ENCODE peak calls at places on chromosomes 11 and 22, in six cellular contexts. One of them, this sample, is unnamed.

GRCh38 chr11:76576166-76576565 is 94.4 kb downstream of the LRRC32 start:
- DNase-seq in choroid plexus epithelial cell: no peak
- DNase-seq in NCI-H1105 treated with DMSO at 0.1 percent for 48 hours: no peak
- DNase-seq in activated effector memory CD4-positive, alpha-beta T cell treated with anti-CD3 and anti-CD28 coated beads, Interleukin-2, amount 50 U/mL, for 16 hours: no peak
- DNase-seq in uterus: no peak
- DNase-seq in T1000: no peak
- DNase-seq in this sample: no peak

GRCh38 chr22:19959587-19960490 is 18.2 kb upstream of the TXNRD2 start:
- DNase-seq in choroid plexus epithelial cell: no peak
- DNase-seq in NCI-H1105 treated with DMSO at 0.1 percent for 48 hours: no peak
- DNase-seq in activated effector memory CD4-positive, alpha-beta T cell treated with anti-CD3 and anti-CD28 coated beads, Interleukin-2, amount 50 U/mL, for 16 hours: no peak
- DNase-seq in uterus: no peak
- DNase-seq in T1000: no peak
- DNase-seq in this sample: no peak

GRCh38 chr11:45078236-45079074 is 68.0 kb upstream of the PRDM11 start:
- DNase-seq in choroid plexus epithelial cell: no peak
- DNase-seq in NCI-H1105 treated with DMSO at 0.1 percent for 48 hours: no peak
- DNase-seq in activated effector memory CD4-positive, alpha-beta T cell treated with anti-CD3 and anti-CD28 coated beads, Interleukin-2, amount 50 U/mL, for 16 hours: no peak
- DNase-seq in uterus: peak
- DNase-seq in T1000: no peak
- DNase-seq in this sample: no peak

GRCh38 chr11:134664863-134665535 is 253.0 kb upstream of the B3GAT1 start:
- DNase-seq in choroid plexus epithelial cell: no peak
- DNase-seq in NCI-H1105 treated with DMSO at 0.1 percent for 48 hours: no peak
- DNase-seq in activated effector memory CD4-positive, alpha-beta T cell treated with anti-CD3 and anti-CD28 coated beads, Interleukin-2, amount 50 U/mL, for 16 hours: no peak
- DNase-seq in uterus: no peak
- DNase-seq in T1000: no peak
- DNase-seq in this sample: peak

GRCh38 chr11:35332524-35332923 is 86.8 kb downstream of the SLC1A2 start:
- DNase-seq in choroid plexus epithelial cell: no peak
- DNase-seq in NCI-H1105 treated with DMSO at 0.1 percent for 48 hours: no peak
- DNase-seq in activated effector memory CD4-positive, alpha-beta T cell treated with anti-CD3 and anti-CD28 coated beads, Interleukin-2, amount 50 U/mL, for 16 hours: no peak
- DNase-seq in uterus: no peak
- DNase-seq in T1000: no peak
- DNase-seq in this sample: no peak

GRCh38 chr11:70466154-70466553 is 67.8 kb downstream of the CTTN start:
- DNase-seq in choroid plexus epithelial cell: peak
- DNase-seq in NCI-H1105 treated with DMSO at 0.1 percent for 48 hours: no peak
- DNase-seq in activated effector memory CD4-positive, alpha-beta T cell treated with anti-CD3 and anti-CD28 coated beads, Interleukin-2, amount 50 U/mL, for 16 hours: no peak
- DNase-seq in uterus: no peak
- DNase-seq in T1000: no peak
- DNase-seq in this sample: no peak

GRCh38 chr22:28560005-28560742 is 119.5 kb downstream of the TTC28 start:
- DNase-seq in choroid plexus epithelial cell: peak
- DNase-seq in NCI-H1105 treated with DMSO at 0.1 percent for 48 hours: no peak
- DNase-seq in activated effector memory CD4-positive, alpha-beta T cell treated with anti-CD3 and anti-CD28 coated beads, Interleukin-2, amount 50 U/mL, for 16 hours: no peak
- DNase-seq in uterus: no peak
- DNase-seq in T1000: no peak
- DNase-seq in this sample: no peak

GRCh38 chr22:49969751-49970527 is 9.4 kb downstream of the PIM3 start:
- DNase-seq in choroid plexus epithelial cell: no peak
- DNase-seq in NCI-H1105 treated with DMSO at 0.1 percent for 48 hours: no peak
- DNase-seq in activated effector memory CD4-positive, alpha-beta T cell treated with anti-CD3 and anti-CD28 coated beads, Interleukin-2, amount 50 U/mL, for 16 hours: peak
- DNase-seq in uterus: peak
- DNase-seq in T1000: no peak
- DNase-seq in this sample: peak

GRCh38 chr11:68658661-68659060 is 25.7 kb upstream of the GAL start:
- DNase-seq in choroid plexus epithelial cell: peak
- DNase-seq in NCI-H1105 treated with DMSO at 0.1 percent for 48 hours: no peak
- DNase-seq in activated effector memory CD4-positive, alpha-beta T cell treated with anti-CD3 and anti-CD28 coated beads, Interleukin-2, amount 50 U/mL, for 16 hours: no peak
- DNase-seq in uterus: no peak
- DNase-seq in T1000: no peak
- DNase-seq in this sample: no peak